ENCODE peak calls at places on chromosome 7, in ten cellular contexts. F, J, M, O, U, Z, G, A, K and L are unnamed samples.

GRCh38 chr7:66921396-66921917 is 432 bp downstream of the TMEM248 start:
- DNase-seq in Z (no peak), F (peak; percentile 78), A (no peak), G (peak; percentile 56), O (peak; percentile 73), M (peak; percentile 70), U (peak; percentile 69), K (peak; percentile 52), J (peak; percentile 73), L (peak; percentile 90)

GRCh38 chr7:34756691-34757090 is 98.7 kb downstream of the NPSR1 start:
- DNase-seq in Z (no peak), J (no peak), F (no peak), K (no peak), O (no peak), U (no peak), M (no peak), A (no peak), G (no peak), L (no peak)

GRCh38 chr7:132225216-132226030 is 350.8 kb downstream of the PLXNA4 start:
- DNase-seq in A (no peak), O (peak; percentile 66), G (no peak), J (no peak), Z (no peak), U (no peak), F (no peak), M (no peak), K (no peak), L (no peak)

GRCh38 chr7:51376420-51377092 is 59.9 kb upstream of the COBL start:
- DNase-seq in Z (no peak), G (no peak), M (no peak), K (no peak), A (no peak), U (no peak), O (no peak), J (no peak), F (no peak), L (no peak)

GRCh38 chr7:55309040-55309991 is 55.8 kb upstream of the LANCL2 start:
- DNase-seq in A (no peak), F (no peak), O (peak; percentile 31), K (no peak), Z (no peak), U (no peak), M (no peak), G (no peak), J (no peak), L (peak; percentile 75)

GRCh38 chr7:2785071-2785500 is 59.0 kb downstream of the GNA12 start:
- DNase-seq in U (no peak), A (no peak), M (no peak), J (no peak), O (no peak), G (no peak), K (peak; percentile 63), F (no peak), Z (no peak), L (no peak)

GRCh38 chr7:113945018-113945938 is 26.5 kb upstream of the PPP1R3A start:
- DNase-seq in K (no peak), O (no peak), M (no peak), G (no peak), F (no peak), A (no peak), J (no peak), U (no peak), Z (no peak), L (peak; percentile 33)

GRCh38 chr7:41890631-41891265 is 187.9 kb upstream of the INHBA start:
- DNase-seq in M (no peak), G (no peak), J (no peak), A (no peak), F (no peak), Z (no peak), U (no peak), K (no peak), O (no peak), L (no peak)

GRCh38 chr7:52269669-52270068 is 765.8 kb upstream of the POM121L12 start:
- DNase-seq in M (no peak), G (no peak), O (no peak), U (no peak), J (no peak), F (no peak), Z (no peak), K (no peak), A (no peak), L (no peak)

GRCh38 chr7:112416127-112416526 is 34.1 kb upstream of the IFRD1 start:
- DNase-seq in F (no peak), K (peak; percentile 47), A (no peak), G (no peak), Z (no peak), U (no peak), O (no peak), J (no peak), M (no peak), L (no peak)

GRCh38 chr7:158395780-158396214 is 191.8 kb downstream of the PTPRN2 start:
- DNase-seq in O (peak; percentile 40), M (no peak), J (no peak), Z (no peak), U (no peak), F (no peak), G (no peak), K (no peak), A (no peak), L (peak; percentile 71)

GRCh38 chr7:100626055-100626454 is 13.7 kb downstream of the MOSPD3 start:
- DNase-seq in M (no peak), G (no peak), J (no peak), U (no peak), Z (no peak), A (no peak), K (no peak), F (no peak), O (no peak), L (no peak)

GRCh38 chr7:93717217-93717900 is 142.8 kb upstream of the CALCR start:
- DNase-seq in M (no peak), G (no peak), F (no peak), Z (no peak), J (no peak), O (no peak), U (no peak), K (no peak), A (no peak), L (no peak)

GRCh38 chr7:142359694-142360279 is 101.9 kb upstream of the PRSS58 start:
- DNase-seq in F (no peak), U (no peak), O (no peak), Z (no peak), J (no peak), K (no peak), A (no peak), G (no peak), M (no peak), L (no peak)

GRCh38 chr7:43220250-43220649 is 107.8 kb downstream of the HECW1 start:
- DNase-seq in M (no peak), O (no peak), F (no peak), Z (peak; percentile 84), G (no peak), A (no peak), U (no peak), K (peak; percentile 95), J (no peak), L (no peak)

GRCh38 chr7:124369310-124369709 is 336.4 kb upstream of the TMEM229A start:
- DNase-seq in A (no peak), G (no peak), K (no peak), F (no peak), M (no peak), J (no peak), U (no peak), O (no peak), Z (no peak), L (no peak)

GRCh38 chr7:100674441-100675407 is 1.2 kb downstream of the GNB2 start:
- DNase-seq in K (no peak), A (no peak), F (peak; percentile 67), Z (no peak), O (no peak), M (peak; percentile 75), J (peak; percentile 65), U (no peak), G (no peak), L (peak; percentile 92)

DNA sequence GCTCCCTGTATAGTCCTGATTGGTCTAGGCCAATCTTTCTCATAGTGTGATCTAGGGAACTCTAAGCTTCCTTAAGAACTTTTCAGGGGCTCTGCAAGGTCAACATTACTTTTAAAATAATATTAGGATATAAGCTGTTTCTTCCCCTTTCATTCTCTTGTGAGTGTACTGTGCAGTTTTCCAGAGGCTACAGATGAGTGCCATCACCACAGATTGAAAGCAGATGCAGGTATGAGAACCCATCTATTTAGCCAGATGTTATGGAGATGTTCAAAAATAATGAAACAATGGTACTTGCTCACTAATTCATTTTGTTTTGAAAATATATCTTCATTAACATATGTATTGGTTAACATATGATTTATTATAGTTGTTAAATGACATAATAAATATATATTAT is 169.2 kb upstream of the SEMA3A start:
- DNase-seq in Z (no peak), G (no peak), O (no peak), A (no peak), U (no peak), M (no peak), F (no peak), J (no peak), K (no peak), L (no peak)
- H3K27me3 ChIP-seq in Z (no peaks in the 10 kb centered on the region), G (no peaks in the 10 kb centered on the region), O (no peaks in the 10 kb centered on the region), A (no peaks in the 10 kb centered on the region), U (no peaks in the 10 kb centered on the region), M (no peaks in the 10 kb centered on the region), F (no peaks in the 10 kb centered on the region), J (no peaks in the 10 kb centered on the region), K (no peaks in the 10 kb centered on the region), L (no peaks in the 10 kb centered on the region)

GRCh38 chr7:116211006-116211912 is 920 bp downstream of the TES start:
- DNase-seq in J (peak; percentile 35), M (peak; percentile 91), O (peak; percentile 88), Z (peak; percentile 93), A (peak; percentile 33), U (peak; percentile 87), K (peak; percentile 91), G (peak; percentile 58), F (peak; percentile 70), L (peak; percentile 90)
- TF ChIP-seq POLR2A in J (peak; percentile 38), M (peak; percentile 87), O (peak; percentile 88), Z (peak; percentile 80), A (peak; percentile 73), U (peak; percentile 98), K (peak; percentile 94), G (peak; percentile 77), F (no peak), L (no peak)

GRCh38 chr7:155464948-155465739 is 7.2 kb downstream of the EN2 start:
- DNase-seq in M (no peak), U (no peak), F (no peak), Z (no peak), A (no peak), J (no peak), O (no peak), K (no peak), G (no peak), L (peak; percentile 56)
- H3K27me3 ChIP-seq in M (peaks cover 100% of the 10 kb centered on the region), U (peaks cover 63% of the 10 kb centered on the region), F (peaks cover 99% of the 10 kb centered on the region), Z (peaks cover 100% of the 10 kb centered on the region), A (peaks cover 7% of the 10 kb centered on the region), J (peaks cover 5% of the 10 kb centered on the region), O (peaks cover 100% of the 10 kb centered on the region), K (peaks cover 89% of the 10 kb centered on the region), G (peaks cover 99% of the 10 kb centered on the region), L (peaks cover 100% of the 10 kb centered on the region)

DNA sequence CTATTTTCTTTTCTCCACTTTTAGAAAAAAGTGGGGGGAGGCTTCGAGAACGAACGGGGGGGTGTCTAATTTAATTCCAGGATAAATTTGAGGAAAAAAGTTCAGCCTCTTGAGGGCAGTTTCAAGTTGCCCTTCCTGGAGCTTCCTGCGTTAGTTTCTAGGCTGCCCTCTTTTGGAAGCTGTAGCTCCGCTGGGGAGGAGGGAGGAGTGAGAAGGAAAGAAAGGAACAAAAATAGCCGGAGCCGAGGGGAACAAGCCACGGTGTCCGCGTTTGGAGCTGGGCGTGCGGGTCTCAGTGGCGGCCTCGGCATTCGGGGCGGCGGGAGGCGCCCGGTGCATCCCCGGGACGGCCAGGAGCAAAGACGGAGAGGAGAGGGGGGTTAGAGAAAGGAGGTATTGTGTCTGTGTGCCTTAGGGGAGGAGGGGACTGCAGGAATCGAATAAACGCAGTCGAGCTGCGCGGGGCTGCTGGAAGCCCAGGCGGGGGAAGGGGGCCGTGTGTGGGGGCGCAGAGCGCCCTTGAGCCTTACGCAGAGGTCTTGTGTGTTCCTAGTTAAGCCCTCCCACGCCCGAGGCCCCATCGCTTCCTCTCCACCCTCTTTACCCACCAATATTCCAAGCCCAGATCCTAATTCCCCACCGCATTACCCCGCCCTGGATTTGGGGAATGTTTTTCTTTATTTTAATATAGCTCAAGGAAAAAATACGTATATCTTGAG is 2.0 kb upstream of the TNRC18 start:
- DNase-seq in K (peak; percentile 89), G (peak; percentile 73), F (peak; percentile 88), U (peak; percentile 73), A (peak; percentile 41), M (peak; percentile 89), Z (no peak), J (peak; percentile 88), O (peak; percentile 65), L (peak; percentile 86)
- TF ChIP-seq POLR2A in K (no peak), G (peak; percentile 66), F (peak; percentile 59), U (peak; percentile 94), A (peak; percentile 55), M (peak; percentile 81), Z (peak; percentile 44), J (peak; percentile 63), O (no peak), L (no peak)